ENCODE peak calls at places on chromosome 1, in six cellular contexts. One of them, this sample, is unnamed.

GRCh38 chr1:116506132-116507004 is 64.5 kb downstream of the CD58 start:
- DNase-seq in K562: no peak
- DNase-seq in HepG2: no peak
- DNase-seq in GM12878: no peak
- DNase-seq in SK-N-SH: no peak
- DNase-seq in H1: no peak
- DNase-seq in this sample: no peak

GRCh38 chr1:32063261-32063681 is 9.5 kb upstream of the TMEM39B start:
- DNase-seq in K562: peak
- DNase-seq in HepG2: peak
- DNase-seq in GM12878: no peak
- DNase-seq in SK-N-SH: peak
- DNase-seq in H1: no peak
- DNase-seq in this sample: no peak

GRCh38 chr1:89808429-89809117 is 12.3 kb upstream of the LRRC8D start:
- DNase-seq in K562: no peak
- DNase-seq in HepG2: peak
- DNase-seq in GM12878: no peak
- DNase-seq in SK-N-SH: no peak
- DNase-seq in H1: no peak
- DNase-seq in this sample: no peak

GRCh38 chr1:232589111-232589808 is 40.7 kb downstream of the SIPA1L2 start:
- DNase-seq in K562: no peak
- DNase-seq in HepG2: no peak
- DNase-seq in GM12878: no peak
- DNase-seq in SK-N-SH: no peak
- DNase-seq in H1: no peak
- DNase-seq in this sample: no peak

GRCh38 chr1:201585099-201585498 is 46.2 kb downstream of the NAV1 start:
- DNase-seq in K562: no peak
- DNase-seq in HepG2: no peak
- DNase-seq in GM12878: no peak
- DNase-seq in SK-N-SH: no peak
- DNase-seq in H1: no peak
- DNase-seq in this sample: no peak

GRCh38 chr1:60133848-60134247 is 60.3 kb upstream of the C1orf87 start:
- DNase-seq in K562: no peak
- DNase-seq in HepG2: no peak
- DNase-seq in GM12878: no peak
- DNase-seq in SK-N-SH: no peak
- DNase-seq in H1: no peak
- DNase-seq in this sample: no peak

GRCh38 chr1:24463756-24464377 is 38.8 kb upstream of the RCAN3 start:
- DNase-seq in K562: no peak
- DNase-seq in HepG2: no peak
- DNase-seq in GM12878: no peak
- DNase-seq in SK-N-SH: no peak
- DNase-seq in H1: peak
- DNase-seq in this sample: no peak

GRCh38 chr1:147723691-147724323 is 36.6 kb downstream of the GJA5 start:
- DNase-seq in K562: peak
- DNase-seq in HepG2: peak
- DNase-seq in GM12878: no peak
- DNase-seq in SK-N-SH: peak
- DNase-seq in H1: peak
- DNase-seq in this sample: no peak

DNA sequence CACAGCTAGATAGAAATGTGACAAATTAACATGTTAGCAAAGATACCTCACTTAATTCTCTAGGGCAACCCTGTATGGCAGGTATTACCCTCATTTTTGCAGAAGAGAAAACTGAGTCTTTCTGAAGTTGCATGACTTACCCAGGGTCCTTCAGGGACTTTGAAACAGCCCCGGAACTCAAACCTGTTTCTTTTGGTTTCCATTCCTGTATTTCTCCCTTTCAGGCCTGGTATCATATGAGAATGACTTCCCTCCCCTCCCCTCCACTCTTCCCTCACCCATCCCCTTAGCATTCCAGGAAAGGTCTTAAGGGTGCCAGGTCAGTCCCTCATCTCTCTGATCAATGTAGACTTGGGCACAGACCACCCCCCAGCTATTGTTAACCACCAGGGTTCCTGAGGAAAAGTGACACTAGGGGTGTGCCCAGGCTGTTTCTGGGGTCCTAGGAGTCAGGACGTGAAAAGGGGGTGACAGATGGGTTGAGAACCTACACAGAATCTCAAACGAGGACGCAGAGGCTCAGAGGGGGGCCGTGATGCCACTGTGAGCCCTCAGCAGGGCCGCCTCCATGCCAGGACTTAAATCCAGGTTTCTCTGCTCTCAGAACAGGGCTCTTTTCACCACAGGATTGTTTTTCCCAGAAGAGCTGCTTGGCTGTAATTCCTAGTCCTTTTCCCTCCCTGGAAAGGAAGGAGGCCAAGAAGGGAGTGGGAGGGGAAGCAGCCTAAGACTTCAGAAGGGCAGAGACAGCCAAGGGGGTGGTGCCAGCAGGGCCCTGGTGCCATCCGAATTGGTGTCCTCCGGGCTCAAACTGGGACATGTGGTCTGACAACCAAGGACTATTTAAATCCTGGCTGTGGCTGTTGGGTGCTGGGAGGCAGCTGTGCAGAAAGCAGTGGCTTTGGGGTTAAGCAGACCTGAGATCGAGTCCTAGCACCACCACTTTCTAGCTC is 2.1 kb upstream of the WASF2 start:
- DNase-seq in K562: no peak
- DNase-seq in HepG2: no peak
- DNase-seq in GM12878: no peak
- DNase-seq in SK-N-SH: no peak
- DNase-seq in H1: no peak
- DNase-seq in this sample: no peak
- TF ChIP-seq GABPA in K562: no peak
- TF ChIP-seq GABPA in HepG2: no peak
- TF ChIP-seq GABPA in GM12878: no peak
- TF ChIP-seq GABPA in SK-N-SH: no peak
- TF ChIP-seq GABPA in H1: no peak
- TF ChIP-seq GABPA in this sample: no peak

GRCh38 chr1:233730809-233731208 is 116.9 kb downstream of the KCNK1 start:
- DNase-seq in K562: peak
- DNase-seq in HepG2: no peak
- DNase-seq in GM12878: no peak
- DNase-seq in SK-N-SH: no peak
- DNase-seq in H1: peak
- DNase-seq in this sample: no peak
- TF ChIP-seq CTCF in K562: peak
- TF ChIP-seq CTCF in HepG2: no peak
- TF ChIP-seq CTCF in GM12878: no peak
- TF ChIP-seq CTCF in SK-N-SH: no peak
- TF ChIP-seq CTCF in H1: peak
- TF ChIP-seq CTCF in this sample: no peak

DNA sequence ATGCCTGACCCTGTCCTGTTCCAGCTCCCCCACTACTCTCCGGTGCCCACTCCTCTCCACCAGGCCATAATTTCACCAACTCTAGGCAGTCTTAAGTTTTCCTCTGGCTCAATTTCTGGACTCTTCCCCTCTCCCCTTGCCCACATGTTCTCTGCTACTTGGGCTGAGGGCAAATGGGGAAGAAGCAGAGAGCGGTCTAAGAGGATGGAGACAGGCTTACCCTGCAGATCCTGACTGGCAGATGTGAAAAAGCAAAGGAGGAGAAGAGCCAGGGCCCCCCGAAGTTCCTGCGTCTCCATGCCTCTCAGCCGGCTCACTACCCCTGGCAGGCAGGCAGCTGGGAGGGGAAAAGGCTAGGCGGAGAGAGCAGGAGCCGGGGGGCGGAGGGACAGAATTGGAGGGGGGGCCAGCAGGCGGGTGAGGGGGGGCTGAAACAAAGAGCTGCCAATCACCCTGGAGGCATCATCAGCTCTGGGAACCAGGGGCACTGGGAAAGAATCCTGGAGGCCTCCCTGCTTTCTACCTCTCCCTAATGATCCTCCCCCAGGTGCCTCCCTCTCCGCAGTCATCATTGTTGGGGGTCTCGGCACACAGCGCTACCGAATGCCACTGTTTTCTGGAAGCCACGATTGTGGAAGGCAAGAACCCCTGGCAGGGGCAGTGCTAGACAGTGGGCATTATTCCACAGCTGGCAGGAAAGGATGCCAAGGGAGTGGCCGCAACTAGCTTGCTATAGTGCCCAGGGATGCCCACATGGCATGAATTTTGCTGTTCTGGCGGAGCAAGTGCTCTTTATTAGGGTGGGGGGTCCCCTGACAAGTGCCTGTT is at the start of gene THBS3:
- DNase-seq in K562: peak
- DNase-seq in HepG2: no peak
- DNase-seq in GM12878: no peak
- DNase-seq in SK-N-SH: peak
- DNase-seq in H1: no peak
- DNase-seq in this sample: peak
- TF ChIP-seq GABPA in K562: no peak
- TF ChIP-seq GABPA in HepG2: no peak
- TF ChIP-seq GABPA in GM12878: no peak
- TF ChIP-seq GABPA in SK-N-SH: no peak
- TF ChIP-seq GABPA in H1: no peak
- TF ChIP-seq GABPA in this sample: no peak

GRCh38 chr1:53450225-53450624 is 9.0 kb upstream of the DMRTB1 start:
- DNase-seq in K562: peak
- DNase-seq in HepG2: no peak
- DNase-seq in GM12878: no peak
- DNase-seq in SK-N-SH: peak
- DNase-seq in H1: no peak
- DNase-seq in this sample: no peak
- TF ChIP-seq CTCF in K562: peak
- TF ChIP-seq CTCF in HepG2: peak
- TF ChIP-seq CTCF in GM12878: peak
- TF ChIP-seq CTCF in SK-N-SH: peak
- TF ChIP-seq CTCF in H1: peak
- TF ChIP-seq CTCF in this sample: peak

GRCh38 chr1:181033799-181034391 is at the start of gene MR1:
- DNase-seq in K562: peak
- DNase-seq in HepG2: peak
- DNase-seq in GM12878: peak
- DNase-seq in SK-N-SH: peak
- DNase-seq in H1: no peak
- DNase-seq in this sample: peak

GRCh38 chr1:181036107-181036843 is 2.5 kb downstream of the MR1 start:
- DNase-seq in K562: no peak
- DNase-seq in HepG2: no peak
- DNase-seq in GM12878: no peak
- DNase-seq in SK-N-SH: no peak
- DNase-seq in H1: no peak
- DNase-seq in this sample: peak

GRCh38 chr1:181043025-181043880 is 9.5 kb downstream of the MR1 start:
- DNase-seq in K562: no peak
- DNase-seq in HepG2: peak
- DNase-seq in GM12878: no peak
- DNase-seq in SK-N-SH: no peak
- DNase-seq in H1: no peak
- DNase-seq in this sample: peak

GRCh38 chr1:181040284-181040865 is 6.6 kb downstream of the MR1 start:
- DNase-seq in K562: no peak
- DNase-seq in HepG2: peak
- DNase-seq in GM12878: no peak
- DNase-seq in SK-N-SH: no peak
- DNase-seq in H1: no peak
- DNase-seq in this sample: no peak

DNA sequence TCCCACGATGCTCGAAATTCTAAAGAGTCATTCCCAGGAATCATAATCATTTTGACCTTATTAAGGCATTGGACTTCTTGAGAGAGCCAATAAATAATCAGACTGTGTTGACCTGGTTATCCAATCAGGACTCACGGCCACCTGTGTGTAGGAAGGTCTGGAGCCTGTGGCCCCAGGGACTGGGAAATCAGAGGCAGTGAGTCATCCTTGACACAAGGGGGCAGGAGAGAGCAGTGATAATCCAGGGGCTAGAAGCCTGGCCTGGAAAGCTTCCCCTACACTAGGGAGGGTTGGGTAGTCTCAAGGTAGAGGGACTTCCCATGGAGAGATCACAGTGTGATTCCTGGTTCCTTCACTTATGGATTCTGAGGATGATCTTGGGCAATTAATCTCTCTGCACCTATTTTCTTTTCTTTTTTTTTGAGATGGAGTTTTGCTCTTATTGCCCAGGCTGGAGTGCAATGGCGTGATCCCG is 4.7 kb downstream of the MR1 start:
- DNase-seq in K562: peak
- DNase-seq in HepG2: peak
- DNase-seq in GM12878: no peak
- DNase-seq in SK-N-SH: peak
- DNase-seq in H1: peak
- DNase-seq in this sample: no peak
- TF ChIP-seq GABPA in K562: no peak
- TF ChIP-seq GABPA in HepG2: no peak
- TF ChIP-seq GABPA in GM12878: no peak
- TF ChIP-seq GABPA in SK-N-SH: no peak
- TF ChIP-seq GABPA in H1: no peak
- TF ChIP-seq GABPA in this sample: no peak